ENCODE peak calls at places on chromosomes 5 and 9, in five cellular contexts. A is neural progenitor cell, V is keratinocyte, H is upper lobe of right lung, Z is psoas muscle. S is an unnamed sample.

GRCh38 chr5:165321912-165322311 is 1816.5 kb downstream of the MAT2B start:
- DNase-seq in Z (no peak), H (no peak), V (peak; percentile 41), A (no peak), S (no peak)

GRCh38 chr9:18478517-18479361 is 4.8 kb downstream of the ADAMTSL1 start:
- DNase-seq in Z (no peak), A (peak; percentile 26), H (no peak), V (no peak), S (no peak)

GRCh38 chr5:133746834-133747233 is 134.5 kb upstream of the FSTL4 start:
- DNase-seq in A (peak; percentile 12), H (no peak), Z (no peak), V (no peak), S (no peak)

GRCh38 chr5:30581198-30581925 is 612.1 kb upstream of the CDH6 start:
- DNase-seq in A (peak; percentile 7), Z (no peak), V (no peak), H (no peak), S (no peak)

GRCh38 chr5:107985144-107985543 is 314.4 kb upstream of the EFNA5 start:
- DNase-seq in H (no peak), A (no peak), Z (peak; percentile 27), V (no peak), S (no peak)

GRCh38 chr9:95724253-95724991 is 151.1 kb upstream of the ERCC6L2 start:
- DNase-seq in V (no peak), Z (no peak), A (no peak), H (no peak), S (no peak)

GRCh38 chr5:173327948-173328895 is at the start of gene STC2:
- DNase-seq in A (peak; percentile 98), V (no peak), H (no peak), Z (peak; percentile 85), S (peak; percentile 55)

GRCh38 chr9:99516657-99517049 is 294.6 kb downstream of the SEC61B start:
- DNase-seq in H (no peak), Z (no peak), V (no peak), A (no peak), S (no peak)

GRCh38 chr9:78014776-78015175 is 16.8 kb downstream of the GNAQ start:
- DNase-seq in Z (no peak), V (no peak), A (no peak), H (no peak), S (no peak)

GRCh38 chr5:124954784-124955183 is 208.3 kb upstream of the ZNF608 start:
- DNase-seq in A (no peak), Z (no peak), V (no peak), H (no peak), S (no peak)

GRCh38 chr9:126375386-126375785 is 48.8 kb downstream of the MVB12B start:
- DNase-seq in V (no peak), H (no peak), A (peak; percentile 35), Z (no peak), S (peak; percentile 53)

GRCh38 chr5:33509036-33509435 is 68.3 kb downstream of the TARS1 start:
- DNase-seq in H (no peak), Z (no peak), V (no peak), A (no peak), S (no peak)

GRCh38 chr5:124193371-124193789 is 553.1 kb downstream of the ZNF608 start:
- DNase-seq in V (no peak), Z (no peak), A (no peak), H (no peak), S (no peak)

GRCh38 chr9:110125207-110125751 is 82.7 kb downstream of the C9orf152 start:
- DNase-seq in A (peak; percentile 94), Z (peak; percentile 78), V (no peak), H (peak; percentile 84), S (peak; percentile 94)

GRCh38 chr9:95087659-95088242 is 229.8 kb downstream of the FANCC start:
- DNase-seq in H (peak; percentile 76), A (no peak), Z (no peak), V (peak; percentile 44), S (no peak)

GRCh38 chr5:127899214-127899610 is 184.4 kb upstream of the SLC12A2 start:
- DNase-seq in H (no peak), V (no peak), Z (no peak), A (no peak), S (no peak)

GRCh38 chr5:174402224-174402812 is 322.1 kb upstream of the MSX2 start:
- DNase-seq in Z (no peak), A (no peak), V (no peak), H (no peak), S (no peak)

GRCh38 chr9:468766-469496 is 254.3 kb downstream of the DOCK8 start:
- DNase-seq in Z (no peak), A (no peak), H (no peak), V (no peak), S (peak; percentile 43)

GRCh38 chr9:122816163-122816867 is 12.1 kb downstream of the PDCL start:
- DNase-seq in V (no peak), Z (peak; percentile 25), H (no peak), A (no peak), S (peak; percentile 31)

GRCh38 chr9:1055156-1055555 is 5.0 kb downstream of the DMRT2 start:
- DNase-seq in A (no peak), Z (no peak), H (no peak), V (no peak), S (no peak)

GRCh38 chr5:110900829-110901228 is 162.0 kb downstream of the SLC25A46 start:
- DNase-seq in A (no peak), H (no peak), Z (no peak), V (peak; percentile 15), S (no peak)

GRCh38 chr9:99822096-99822595 is 461 bp downstream of the NR4A3 start:
- DNase-seq in V (no peak), A (no peak), H (no peak), Z (no peak), S (peak; percentile 45)

GRCh38 chr9:112198646-112199045 is 23.5 kb upstream of the SUSD1 start:
- DNase-seq in H (no peak), A (no peak), V (no peak), Z (no peak), S (peak; percentile 62)

GRCh38 chr5:172107606-172108005 is 80.4 kb downstream of the STK10 start:
- DNase-seq in V (no peak), H (no peak), A (no peak), Z (no peak), S (no peak)

GRCh38 chr5:4630031-4630430 is 510.1 kb upstream of the ADAMTS16 start:
- DNase-seq in A (no peak), V (no peak), H (no peak), Z (no peak), S (no peak)

GRCh38 chr9:97703437-97704326 is 6.5 kb upstream of the XPA start:
- DNase-seq in V (peak; percentile 65), A (no peak), H (no peak), Z (no peak), S (no peak)

GRCh38 chr5:165029471-165029870 is 1524.1 kb downstream of the MAT2B start:
- DNase-seq in A (peak; percentile 73), Z (no peak), H (no peak), V (no peak), S (no peak)

GRCh38 chr9:123611228-123611627 is 255.2 kb downstream of the CRB2 start:
- DNase-seq in V (no peak), H (no peak), A (no peak), Z (no peak), S (no peak)

GRCh38 chr9:3793363-3793762 is 267.6 kb upstream of the RFX3 start:
- DNase-seq in H (no peak), A (no peak), Z (no peak), V (no peak), S (no peak)

GRCh38 chr9:3794005-3794404 is 268.2 kb upstream of the RFX3 start:
- DNase-seq in H (no peak), Z (no peak), V (no peak), A (peak; percentile 85), S (no peak)

GRCh38 chr9:3787628-3788027 is 261.8 kb upstream of the RFX3 start:
- DNase-seq in V (no peak), Z (no peak), A (no peak), H (no peak), S (no peak)

GRCh38 chr9:3783156-3783555 is 257.4 kb upstream of the RFX3 start:
- DNase-seq in V (no peak), H (no peak), A (no peak), Z (no peak), S (no peak)

DNA sequence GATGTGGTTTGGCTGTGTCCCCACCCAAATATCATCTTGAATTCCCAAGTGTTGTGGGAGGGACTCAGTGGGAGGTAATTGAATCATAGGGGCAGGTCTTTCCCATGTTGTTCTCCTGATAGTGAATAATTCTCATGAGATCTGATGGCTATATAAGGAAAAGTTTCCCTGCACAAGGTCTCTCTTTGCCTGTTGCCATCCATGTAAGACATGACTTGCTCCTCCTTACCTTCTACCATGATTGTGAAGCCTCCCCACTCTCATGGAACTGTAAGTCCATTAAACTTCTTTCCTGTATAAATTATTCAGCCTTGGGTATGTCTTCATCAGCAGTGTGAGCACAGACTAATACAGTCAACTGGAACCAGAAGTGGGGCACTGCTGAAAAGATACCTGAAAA is 262.4 kb upstream of the RFX3 start:
- DNase-seq in A (no peak), Z (no peak), V (no peak), H (no peak), S (no peak)
- H3K9me3 ChIP-seq in A (peaks cover 10% of the 10 kb centered on the region), Z (no peaks in the 10 kb centered on the region), V (no peaks in the 10 kb centered on the region), H (no peaks in the 10 kb centered on the region), S (no peaks in the 10 kb centered on the region)

GRCh38 chr5:167888395-167888794 is 403.1 kb upstream of the WWC1 start:
- DNase-seq in H (no peak), Z (no peak), A (no peak), V (no peak), S (no peak)
- TF ChIP-seq CTCF in H (no peak), Z (no peak), A (no peak), V (no peak), S (no peak)

GRCh38 chr5:141180313-141180712 is 1.9 kb upstream of the PCDHB16 start:
- DNase-seq in V (no peak), Z (no peak), H (no peak), A (no peak), S (no peak)

GRCh38 chr5:141186897-141187512 is at the start of gene PCDHB9:
- DNase-seq in H (no peak), A (peak; percentile 65), V (no peak), Z (no peak), S (no peak)

GRCh38 chr5:141182248-141182647 is at the start of gene PCDHB16:
- DNase-seq in H (no peak), Z (peak; percentile 29), V (no peak), A (peak; percentile 79), S (no peak)
- H3K9me3 ChIP-seq in H (peaks cover 3% of the 10 kb centered on the region), Z (peaks cover 19% of the 10 kb centered on the region), V (no peaks in the 10 kb centered on the region), A (no peaks in the 10 kb centered on the region), S (no peaks in the 10 kb centered on the region)

DNA sequence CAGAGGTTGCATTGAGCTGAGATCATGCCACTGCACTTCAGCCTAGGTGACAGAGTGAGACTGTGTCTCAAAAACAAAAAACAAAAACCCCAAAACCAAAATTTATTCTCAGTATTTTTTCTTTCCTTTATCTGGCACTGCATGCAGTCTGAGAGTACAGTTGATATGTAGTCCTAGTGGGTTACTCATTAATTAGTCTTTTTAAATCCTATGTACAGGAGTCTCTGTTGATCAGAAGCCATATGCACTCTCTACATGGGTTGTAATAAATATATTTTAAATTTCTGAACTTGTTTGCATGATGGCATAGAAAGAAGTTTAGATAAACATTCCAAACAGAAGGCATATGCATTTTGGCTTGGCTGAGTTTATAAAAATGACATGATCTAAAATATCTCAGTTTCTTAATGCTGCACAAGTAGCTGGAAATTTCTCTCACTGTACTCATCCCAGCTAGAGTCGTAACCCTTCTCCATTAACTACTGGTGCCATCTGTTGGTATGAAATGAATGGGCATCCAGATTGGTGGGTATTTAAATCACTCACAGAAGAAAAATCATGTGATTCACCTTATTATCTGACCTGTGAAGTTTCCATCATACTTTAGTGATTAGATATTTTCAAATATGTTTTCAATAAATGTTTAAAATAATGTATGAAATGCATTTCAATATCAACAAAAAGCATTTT is 284.8 kb downstream of the CTNND2 start:
- DNase-seq in H (no peak), Z (no peak), A (peak; percentile 44), V (no peak), S (no peak)
- TF ChIP-seq CTCF in H (peak; percentile 18), Z (no peak), A (peak; percentile 58), V (no peak), S (no peak)

S was measured in colonic mucosa.